ENCODE peak calls at places on chromosomes 6 and 20, in nine cellular contexts. One of them, this sample, is unnamed.

GRCh38 chr6:148509789-148510581 is 167.3 kb downstream of the SASH1 start:
- DNase-seq in transverse colon: peak
- DNase-seq in CD8-positive, alpha-beta T cell: no peak
- DNase-seq in AG09309: peak
- DNase-seq in pancreas: no peak
- DNase-seq in neural progenitor cell: no peak
- DNase-seq in prostate gland: no peak
- DNase-seq in adrenal gland: no peak
- DNase-seq in fibroblast of mammary gland: peak
- DNase-seq in this sample: peak

GRCh38 chr6:42450314-42451145 is 1.2 kb downstream of the TRERF1 start:
- DNase-seq in transverse colon: peak
- DNase-seq in CD8-positive, alpha-beta T cell: no peak
- DNase-seq in AG09309: no peak
- DNase-seq in pancreas: no peak
- DNase-seq in neural progenitor cell: peak
- DNase-seq in prostate gland: peak
- DNase-seq in adrenal gland: no peak
- DNase-seq in fibroblast of mammary gland: no peak
- DNase-seq in this sample: no peak

GRCh38 chr6:122696853-122697252 is 82.7 kb upstream of the FABP7 start:
- DNase-seq in transverse colon: no peak
- DNase-seq in CD8-positive, alpha-beta T cell: no peak
- DNase-seq in AG09309: no peak
- DNase-seq in pancreas: no peak
- DNase-seq in neural progenitor cell: no peak
- DNase-seq in prostate gland: no peak
- DNase-seq in adrenal gland: no peak
- DNase-seq in fibroblast of mammary gland: peak
- DNase-seq in this sample: peak

GRCh38 chr20:53939554-53940355 is 130.6 kb downstream of the BCAS1 start:
- DNase-seq in transverse colon: peak
- DNase-seq in CD8-positive, alpha-beta T cell: peak
- DNase-seq in AG09309: peak
- DNase-seq in pancreas: peak
- DNase-seq in neural progenitor cell: peak
- DNase-seq in prostate gland: peak
- DNase-seq in adrenal gland: peak
- DNase-seq in fibroblast of mammary gland: peak
- DNase-seq in this sample: peak

GRCh38 chr6:150298676-150299075 is 70.1 kb upstream of the IYD start:
- DNase-seq in transverse colon: no peak
- DNase-seq in CD8-positive, alpha-beta T cell: no peak
- DNase-seq in AG09309: no peak
- DNase-seq in pancreas: no peak
- DNase-seq in neural progenitor cell: no peak
- DNase-seq in prostate gland: no peak
- DNase-seq in adrenal gland: no peak
- DNase-seq in fibroblast of mammary gland: no peak
- DNase-seq in this sample: no peak

GRCh38 chr20:17833036-17833674 is 133.4 kb downstream of the BANF2 start:
- DNase-seq in transverse colon: no peak
- DNase-seq in CD8-positive, alpha-beta T cell: no peak
- DNase-seq in AG09309: no peak
- DNase-seq in pancreas: no peak
- DNase-seq in neural progenitor cell: no peak
- DNase-seq in prostate gland: no peak
- DNase-seq in adrenal gland: no peak
- DNase-seq in fibroblast of mammary gland: peak
- DNase-seq in this sample: no peak

GRCh38 chr6:58419321-58419720 is 1101.9 kb downstream of the PRIM2 start:
- DNase-seq in transverse colon: no peak
- DNase-seq in CD8-positive, alpha-beta T cell: no peak
- DNase-seq in AG09309: no peak
- DNase-seq in pancreas: no peak
- DNase-seq in neural progenitor cell: no peak
- DNase-seq in prostate gland: no peak
- DNase-seq in adrenal gland: no peak
- DNase-seq in fibroblast of mammary gland: no peak
- DNase-seq in this sample: no peak

GRCh38 chr6:150249261-150249660 is 106.4 kb downstream of the PPP1R14C start:
- DNase-seq in transverse colon: no peak
- DNase-seq in CD8-positive, alpha-beta T cell: no peak
- DNase-seq in AG09309: no peak
- DNase-seq in pancreas: no peak
- DNase-seq in neural progenitor cell: no peak
- DNase-seq in prostate gland: no peak
- DNase-seq in adrenal gland: no peak
- DNase-seq in fibroblast of mammary gland: no peak
- DNase-seq in this sample: no peak

GRCh38 chr6:81169166-81169565 is 583.3 kb downstream of the TENT5A start:
- DNase-seq in transverse colon: no peak
- DNase-seq in CD8-positive, alpha-beta T cell: no peak
- DNase-seq in AG09309: no peak
- DNase-seq in pancreas: no peak
- DNase-seq in neural progenitor cell: no peak
- DNase-seq in prostate gland: no peak
- DNase-seq in adrenal gland: no peak
- DNase-seq in fibroblast of mammary gland: peak
- DNase-seq in this sample: peak

GRCh38 chr20:63497138-63497945 is 1.5 kb downstream of the EEF1A2 start:
- DNase-seq in transverse colon: no peak
- DNase-seq in CD8-positive, alpha-beta T cell: no peak
- DNase-seq in AG09309: no peak
- DNase-seq in pancreas: no peak
- DNase-seq in neural progenitor cell: no peak
- DNase-seq in prostate gland: no peak
- DNase-seq in adrenal gland: no peak
- DNase-seq in fibroblast of mammary gland: no peak
- DNase-seq in this sample: no peak

GRCh38 chr6:85594197-85594930 is 706 bp upstream of the SNX14 start:
- DNase-seq in transverse colon: no peak
- DNase-seq in CD8-positive, alpha-beta T cell: no peak
- DNase-seq in AG09309: no peak
- DNase-seq in pancreas: no peak
- DNase-seq in neural progenitor cell: peak
- DNase-seq in prostate gland: peak
- DNase-seq in adrenal gland: peak
- DNase-seq in fibroblast of mammary gland: peak
- DNase-seq in this sample: no peak

GRCh38 chr6:52820198-52820597 is 16.6 kb upstream of the GSTA1 start:
- DNase-seq in transverse colon: no peak
- DNase-seq in CD8-positive, alpha-beta T cell: no peak
- DNase-seq in AG09309: no peak
- DNase-seq in pancreas: no peak
- DNase-seq in neural progenitor cell: no peak
- DNase-seq in prostate gland: no peak
- DNase-seq in adrenal gland: no peak
- DNase-seq in fibroblast of mammary gland: peak
- DNase-seq in this sample: no peak

GRCh38 chr6:21500894-21501293 is 92.7 kb upstream of the SOX4 start:
- DNase-seq in transverse colon: peak
- DNase-seq in CD8-positive, alpha-beta T cell: no peak
- DNase-seq in AG09309: no peak
- DNase-seq in pancreas: peak
- DNase-seq in neural progenitor cell: no peak
- DNase-seq in prostate gland: no peak
- DNase-seq in adrenal gland: no peak
- DNase-seq in fibroblast of mammary gland: no peak
- DNase-seq in this sample: no peak

GRCh38 chr6:435442-436307 is 44.1 kb downstream of the IRF4 start:
- DNase-seq in transverse colon: no peak
- DNase-seq in CD8-positive, alpha-beta T cell: no peak
- DNase-seq in AG09309: no peak
- DNase-seq in pancreas: no peak
- DNase-seq in neural progenitor cell: no peak
- DNase-seq in prostate gland: no peak
- DNase-seq in adrenal gland: no peak
- DNase-seq in fibroblast of mammary gland: peak
- DNase-seq in this sample: no peak

GRCh38 chr6:5087389-5087788 is 2.2 kb downstream of the PPP1R3G start:
- DNase-seq in transverse colon: peak
- DNase-seq in CD8-positive, alpha-beta T cell: no peak
- DNase-seq in AG09309: no peak
- DNase-seq in pancreas: no peak
- DNase-seq in neural progenitor cell: peak
- DNase-seq in prostate gland: no peak
- DNase-seq in adrenal gland: no peak
- DNase-seq in fibroblast of mammary gland: no peak
- DNase-seq in this sample: no peak

GRCh38 chr6:48476257-48476656 is 365.3 kb upstream of the PTCHD4 start:
- DNase-seq in transverse colon: no peak
- DNase-seq in CD8-positive, alpha-beta T cell: no peak
- DNase-seq in AG09309: no peak
- DNase-seq in pancreas: no peak
- DNase-seq in neural progenitor cell: peak
- DNase-seq in prostate gland: no peak
- DNase-seq in adrenal gland: no peak
- DNase-seq in fibroblast of mammary gland: peak
- DNase-seq in this sample: peak

GRCh38 chr6:21367148-21367547 is 226.4 kb upstream of the SOX4 start:
- DNase-seq in transverse colon: no peak
- DNase-seq in CD8-positive, alpha-beta T cell: no peak
- DNase-seq in AG09309: no peak
- DNase-seq in pancreas: no peak
- DNase-seq in neural progenitor cell: no peak
- DNase-seq in prostate gland: no peak
- DNase-seq in adrenal gland: no peak
- DNase-seq in fibroblast of mammary gland: no peak
- DNase-seq in this sample: no peak

GRCh38 chr6:128655978-128656498 is 135.6 kb upstream of the PTPRK start:
- DNase-seq in transverse colon: no peak
- DNase-seq in CD8-positive, alpha-beta T cell: no peak
- DNase-seq in AG09309: peak
- DNase-seq in pancreas: no peak
- DNase-seq in neural progenitor cell: peak
- DNase-seq in prostate gland: no peak
- DNase-seq in adrenal gland: no peak
- DNase-seq in fibroblast of mammary gland: peak
- DNase-seq in this sample: peak

GRCh38 chr6:13485923-13486557 is 1.4 kb downstream of the GFOD1 start:
- DNase-seq in transverse colon: peak
- DNase-seq in CD8-positive, alpha-beta T cell: no peak
- DNase-seq in AG09309: no peak
- DNase-seq in pancreas: peak
- DNase-seq in neural progenitor cell: peak
- DNase-seq in prostate gland: peak
- DNase-seq in adrenal gland: peak
- DNase-seq in fibroblast of mammary gland: peak
- DNase-seq in this sample: no peak

DNA sequence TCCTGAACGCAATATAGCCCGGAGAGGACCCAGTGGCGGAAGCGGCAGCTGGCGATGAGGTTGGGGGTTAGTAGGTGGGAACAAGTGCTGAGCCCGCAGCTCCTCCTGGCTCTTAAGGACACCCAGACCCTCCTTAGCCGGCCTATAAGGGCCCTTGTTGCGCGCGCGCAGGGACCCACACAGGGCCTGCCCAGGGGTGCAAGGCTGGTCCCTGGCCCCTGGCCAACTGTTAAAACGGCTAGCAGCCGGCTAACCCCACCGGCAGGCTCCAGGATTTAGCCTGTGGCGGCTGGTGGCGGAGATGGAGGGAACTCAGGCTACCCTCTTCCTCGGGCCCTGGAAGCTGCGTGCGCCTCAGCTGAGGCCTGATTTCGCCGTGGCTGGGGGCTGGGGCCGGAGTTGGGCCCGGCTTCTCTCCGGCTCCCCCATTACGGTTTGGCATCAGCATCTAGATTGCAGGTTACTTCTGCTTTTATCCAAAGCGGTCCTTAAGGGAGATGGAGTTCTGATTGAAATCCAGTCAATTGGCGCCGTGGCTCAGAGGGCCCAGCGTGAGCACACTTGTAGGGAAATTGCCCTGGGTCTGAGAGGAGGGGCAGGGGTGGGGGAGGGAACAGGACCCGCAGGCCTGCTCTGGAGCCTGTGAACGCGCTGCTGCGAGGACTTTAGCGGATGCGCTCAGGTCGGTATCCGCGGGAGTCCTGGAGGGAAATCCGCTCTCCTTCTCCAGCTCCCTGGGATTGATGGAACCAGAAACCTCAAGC is 37.0 kb upstream of the CCDC167 start:
- DNase-seq in transverse colon: no peak
- DNase-seq in CD8-positive, alpha-beta T cell: no peak
- DNase-seq in AG09309: no peak
- DNase-seq in pancreas: no peak
- DNase-seq in neural progenitor cell: peak
- DNase-seq in prostate gland: no peak
- DNase-seq in adrenal gland: no peak
- DNase-seq in fibroblast of mammary gland: no peak
- DNase-seq in this sample: no peak
- H3K4me3 ChIP-seq in transverse colon: peak
- H3K4me3 ChIP-seq in CD8-positive, alpha-beta T cell: peak
- H3K4me3 ChIP-seq in AG09309: peak
- H3K4me3 ChIP-seq in pancreas: peak
- H3K4me3 ChIP-seq in neural progenitor cell: peak
- H3K4me3 ChIP-seq in prostate gland: no peak
- H3K4me3 ChIP-seq in adrenal gland: no peak
- H3K4me3 ChIP-seq in fibroblast of mammary gland: no peak
- H3K4me3 ChIP-seq in this sample: no peak

GRCh38 chr6:116397960-116398359 is 27.2 kb downstream of the DSE start:
- DNase-seq in transverse colon: no peak
- DNase-seq in CD8-positive, alpha-beta T cell: no peak
- DNase-seq in AG09309: no peak
- DNase-seq in pancreas: no peak
- DNase-seq in neural progenitor cell: no peak
- DNase-seq in prostate gland: no peak
- DNase-seq in adrenal gland: no peak
- DNase-seq in fibroblast of mammary gland: peak
- DNase-seq in this sample: no peak
- H3K4me3 ChIP-seq in transverse colon: no peak
- H3K4me3 ChIP-seq in CD8-positive, alpha-beta T cell: no peak
- H3K4me3 ChIP-seq in AG09309: no peak
- H3K4me3 ChIP-seq in pancreas: no peak
- H3K4me3 ChIP-seq in neural progenitor cell: no peak
- H3K4me3 ChIP-seq in prostate gland: no peak
- H3K4me3 ChIP-seq in adrenal gland: no peak
- H3K4me3 ChIP-seq in fibroblast of mammary gland: no peak
- H3K4me3 ChIP-seq in this sample: no peak

GRCh38 chr6:10882654-10883053 is 813 bp upstream of the GCM2 start:
- DNase-seq in transverse colon: no peak
- DNase-seq in CD8-positive, alpha-beta T cell: no peak
- DNase-seq in AG09309: no peak
- DNase-seq in pancreas: no peak
- DNase-seq in neural progenitor cell: peak
- DNase-seq in prostate gland: no peak
- DNase-seq in adrenal gland: no peak
- DNase-seq in fibroblast of mammary gland: no peak
- DNase-seq in this sample: no peak
- H3K4me3 ChIP-seq in transverse colon: no peak
- H3K4me3 ChIP-seq in CD8-positive, alpha-beta T cell: no peak
- H3K4me3 ChIP-seq in AG09309: no peak
- H3K4me3 ChIP-seq in pancreas: no peak
- H3K4me3 ChIP-seq in neural progenitor cell: peak
- H3K4me3 ChIP-seq in prostate gland: no peak
- H3K4me3 ChIP-seq in adrenal gland: no peak
- H3K4me3 ChIP-seq in fibroblast of mammary gland: no peak
- H3K4me3 ChIP-seq in this sample: no peak

DNA sequence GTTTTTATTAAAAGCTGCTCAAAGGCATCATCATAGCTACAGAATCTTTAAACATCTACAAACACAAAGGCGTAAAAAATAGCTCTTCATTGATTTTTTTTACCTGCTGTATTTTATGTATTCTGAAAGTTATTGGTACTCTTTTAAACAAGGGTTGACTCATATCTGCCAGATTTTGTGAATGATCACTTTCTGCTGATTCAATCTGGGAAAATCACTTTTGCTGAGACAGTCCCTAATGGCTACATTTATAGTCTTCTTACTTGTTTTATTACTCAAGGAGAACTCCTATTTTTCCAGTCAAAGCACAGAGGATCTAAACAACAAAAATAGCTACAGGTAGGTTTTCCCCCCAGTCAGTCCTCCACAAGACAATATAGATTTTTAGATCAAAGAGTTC is 739.0 kb downstream of the CBLN4 start:
- DNase-seq in transverse colon: no peak
- DNase-seq in CD8-positive, alpha-beta T cell: no peak
- DNase-seq in AG09309: no peak
- DNase-seq in pancreas: no peak
- DNase-seq in neural progenitor cell: no peak
- DNase-seq in prostate gland: no peak
- DNase-seq in adrenal gland: no peak
- DNase-seq in fibroblast of mammary gland: no peak
- DNase-seq in this sample: no peak
- H3K4me3 ChIP-seq in transverse colon: no peak
- H3K4me3 ChIP-seq in CD8-positive, alpha-beta T cell: no peak
- H3K4me3 ChIP-seq in AG09309: no peak
- H3K4me3 ChIP-seq in pancreas: no peak
- H3K4me3 ChIP-seq in neural progenitor cell: no peak
- H3K4me3 ChIP-seq in prostate gland: no peak
- H3K4me3 ChIP-seq in adrenal gland: no peak
- H3K4me3 ChIP-seq in fibroblast of mammary gland: no peak
- H3K4me3 ChIP-seq in this sample: no peak